ENCODE peak calls at places on chromosomes 7 and 10, in seven cellular contexts. V, B, H, G, E, C and W are unnamed samples.
A peak's percentile ranks its signal among the peaks of the same experiment; 100 is the strongest.

GRCh38 chr7:122225874-122226273 is 78.7 kb downstream of the FEZF1 start:
- DNase-seq in G (no peak), H (no peak), C (no peak), B (no peak), E (no peak), V (no peak), W (no peak)

GRCh38 chr10:5888843-5889623 is 660 bp downstream of the ANKRD16 start:
- DNase-seq in B (peak; percentile 36), E (peak; percentile 36), G (peak; percentile 51), C (no peak), V (peak; percentile 35), H (peak; percentile 66), W (no peak)

GRCh38 chr7:55964261-55964801 is at the start of gene NIPSNAP2:
- DNase-seq in B (peak; percentile 77), V (peak; percentile 65), H (peak; percentile 63), E (peak; percentile 56), C (peak; percentile 35), G (peak; percentile 61), W (peak; percentile 20)

GRCh38 chr10:8255301-8255700 is 200.8 kb downstream of the GATA3 start:
- DNase-seq in H (no peak), V (no peak), C (no peak), B (no peak), G (no peak), E (no peak), W (no peak)

GRCh38 chr10:35341521-35341920 is 5.2 kb downstream of the CCNY start:
- DNase-seq in B (peak; percentile 25), V (no peak), E (no peak), G (no peak), C (no peak), H (no peak), W (no peak)

GRCh38 chr7:77894574-77895091 is 96.1 kb downstream of the PHTF2 start:
- DNase-seq in B (no peak), V (no peak), E (no peak), G (no peak), H (no peak), C (no peak), W (no peak)

GRCh38 chr10:47025253-47025539 is 114.0 kb downstream of the PTPN20 start:
- DNase-seq in G (no peak), E (no peak), C (no peak), B (no peak), V (no peak), H (peak; percentile 29), W (no peak)

GRCh38 chr10:132705173-132705572 is 80.8 kb downstream of the NKX6-2 start:
- DNase-seq in V (no peak), E (no peak), C (no peak), B (no peak), H (peak; percentile 21), G (no peak), W (no peak)

GRCh38 chr10:124530215-124530665 is 68.6 kb downstream of the LHPP start:
- DNase-seq in B (peak; percentile 84), V (peak; percentile 84), H (peak; percentile 84), G (peak; percentile 91), E (peak; percentile 85), C (peak; percentile 42), W (peak; percentile 66)

GRCh38 chr7:94289071-94289470 is 105.6 kb upstream of the COL1A2 start:
- DNase-seq in C (peak; percentile 80), H (peak; percentile 78), E (no peak), V (peak; percentile 74), G (peak; percentile 48), B (no peak), W (peak; percentile 87)

GRCh38 chr7:68107968-68108367 is 1111.3 kb downstream of the TYW1 start:
- DNase-seq in B (no peak), V (no peak), H (no peak), E (no peak), C (no peak), G (no peak), W (no peak)

GRCh38 chr7:105014725-105015630 is 973 bp downstream of the KMT2E start:
- DNase-seq in H (no peak), G (peak; percentile 78), V (peak; percentile 41), E (peak; percentile 58), B (peak; percentile 59), C (no peak), W (no peak)

GRCh38 chr7:97819161-97819560 is 53.0 kb downstream of the ASNS start:
- DNase-seq in G (no peak), V (no peak), E (no peak), B (no peak), C (peak; percentile 28), H (no peak), W (no peak)

GRCh38 chr7:16753932-16754571 is 497 bp downstream of the TSPAN13 start:
- DNase-seq in C (peak; percentile 39), V (peak; percentile 61), B (no peak), E (no peak), H (peak; percentile 68), G (peak; percentile 50), W (peak; percentile 20)

GRCh38 chr10:27258838-27259532 is 18.4 kb upstream of the ACBD5 start:
- DNase-seq in B (peak; percentile 23), C (peak; percentile 22), H (no peak), E (no peak), V (no peak), G (peak; percentile 27), W (no peak)

GRCh38 chr10:133258818-133259602 is 17.7 kb downstream of the ADAM8 start:
- DNase-seq in E (peak; percentile 82), H (no peak), C (no peak), G (peak; percentile 70), B (peak; percentile 76), V (peak; percentile 45), W (peak; percentile 97)

GRCh38 chr10:88831709-88832108 is 19.9 kb downstream of the ANKRD22 start:
- DNase-seq in H (no peak), C (no peak), E (peak; percentile 47), B (peak; percentile 58), V (no peak), G (no peak), W (no peak)

GRCh38 chr7:69814421-69814962 is 216.2 kb downstream of the AUTS2 start:
- DNase-seq in E (no peak), H (no peak), B (no peak), G (no peak), V (no peak), C (peak; percentile 33), W (no peak)

GRCh38 chr7:99422091-99422624 is 13.4 kb downstream of the BUD31 start:
- DNase-seq in G (no peak), H (no peak), B (no peak), C (no peak), V (no peak), E (no peak), W (no peak)

GRCh38 chr10:73655990-73656298 is at the start of gene SYNPO2L:
- DNase-seq in V (no peak), B (no peak), E (no peak), H (no peak), G (no peak), C (no peak), W (no peak)

GRCh38 chr7:34939175-34939574 is 98.1 kb downstream of the DPY19L1 start:
- DNase-seq in C (no peak), E (no peak), H (no peak), B (no peak), V (no peak), G (no peak), W (peak; percentile 91)

GRCh38 chr10:1747590-1748157 is 10.3 kb upstream of the ADARB2 start:
- DNase-seq in B (no peak), H (no peak), G (no peak), V (no peak), E (no peak), C (no peak), W (no peak)

GRCh38 chr10:33376976-33377657 is 42.6 kb upstream of the NRP1 start:
- DNase-seq in G (no peak), H (no peak), E (no peak), B (no peak), C (no peak), V (no peak), W (peak; percentile 21)

GRCh38 chr10:116715839-116716377 is 26.5 kb downstream of the HSPA12A start:
- DNase-seq in B (no peak), G (no peak), E (no peak), H (no peak), V (no peak), C (no peak), W (no peak)

GRCh38 chr7:22782616-22783232 is 39.9 kb downstream of the TOMM7 start:
- DNase-seq in G (peak; percentile 72), E (peak; percentile 72), H (peak; percentile 64), B (peak; percentile 60), C (peak; percentile 75), V (peak; percentile 73), W (peak; percentile 61)

GRCh38 chr10:124088944-124089343 is 4.5 kb downstream of the CHST15 start:
- DNase-seq in B (no peak), H (no peak), V (no peak), E (no peak), G (no peak), C (no peak), W (no peak)

GRCh38 chr10:76080991-76081390 is 649.6 kb downstream of the LRMDA start:
- DNase-seq in B (no peak), H (no peak), E (no peak), G (no peak), V (no peak), C (no peak), W (peak; percentile 29)

DNA sequence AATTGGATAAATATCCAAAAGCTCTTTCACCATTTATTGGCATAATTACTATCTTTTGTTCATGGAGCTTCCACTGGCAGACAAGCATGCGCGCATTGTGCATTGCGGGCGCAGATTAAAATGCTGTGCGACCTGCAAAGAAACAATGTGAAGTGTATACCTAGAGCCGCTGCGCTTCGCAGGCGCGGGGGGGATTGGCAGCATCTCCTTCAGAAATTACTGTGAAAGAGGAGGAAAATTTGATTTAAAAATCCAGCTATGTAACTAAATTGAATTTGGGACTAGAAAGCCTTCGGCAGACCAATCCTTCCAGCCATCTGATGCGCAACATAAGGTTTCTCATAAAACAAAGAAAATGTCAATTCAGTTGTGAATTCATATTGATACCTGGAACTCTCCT is 10.3 kb upstream of the NPM3 start:
- DNase-seq in B (no peak), G (no peak), C (no peak), V (no peak), H (no peak), E (no peak), W (no peak)
- H3K36me3 ChIP-seq in B (peaks cover 60% of the 10 kb centered on the region), G (no peaks in the 10 kb centered on the region), C (peaks cover 84% of the 10 kb centered on the region), V (peaks cover 44% of the 10 kb centered on the region), H (no peaks in the 10 kb centered on the region), E (peaks cover 58% of the 10 kb centered on the region), W (peaks cover 93% of the 10 kb centered on the region)

DNA sequence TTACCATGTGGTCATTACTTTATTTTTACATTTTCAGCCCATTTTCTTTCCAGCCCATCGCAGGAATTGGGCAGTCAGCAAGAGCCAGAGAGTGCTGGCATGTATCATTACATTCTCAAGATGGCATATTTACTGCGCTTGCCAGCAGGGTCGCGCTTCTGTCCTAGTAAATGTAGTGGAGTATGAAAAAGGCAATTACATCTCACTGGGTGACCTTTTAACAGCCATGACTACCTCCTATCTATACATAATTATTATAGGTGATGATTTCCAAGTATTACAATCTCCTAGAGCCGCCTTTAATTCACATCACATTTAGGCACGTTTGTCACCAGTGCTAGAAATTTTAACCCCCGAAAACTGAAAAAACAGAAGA is 433.7 kb upstream of the MGMT start:
- DNase-seq in G (no peak), B (no peak), V (no peak), E (no peak), H (no peak), C (no peak), W (no peak)
- H3K27me3 ChIP-seq in G (peaks cover 82% of the 10 kb centered on the region), B (no peaks in the 10 kb centered on the region), V (no peaks in the 10 kb centered on the region), E (no peaks in the 10 kb centered on the region), H (peaks cover 2% of the 10 kb centered on the region), C (no peaks in the 10 kb centered on the region), W (peaks cover 4% of the 10 kb centered on the region)

GRCh38 chr7:135647755-135648154 is 14.6 kb upstream of the STMP1 start:
- DNase-seq in V (no peak), G (no peak), B (no peak), E (no peak), H (no peak), C (no peak), W (no peak)
- H3K36me3 ChIP-seq in V (peaks cover 9% of the 10 kb centered on the region), G (no peaks in the 10 kb centered on the region), B (peaks cover 35% of the 10 kb centered on the region), E (peaks cover 15% of the 10 kb centered on the region), H (peaks cover 6% of the 10 kb centered on the region), C (peaks cover 51% of the 10 kb centered on the region), W (peaks cover 20% of the 10 kb centered on the region)

GRCh38 chr7:20744913-20745587 is 41.6 kb downstream of the SP8 start:
- DNase-seq in H (peak; percentile 53), G (no peak), C (no peak), B (no peak), E (no peak), V (no peak), W (no peak)
- H3K27me3 ChIP-seq in H (no peaks in the 10 kb centered on the region), G (no peaks in the 10 kb centered on the region), C (no peaks in the 10 kb centered on the region), B (no peaks in the 10 kb centered on the region), E (no peaks in the 10 kb centered on the region), V (no peaks in the 10 kb centered on the region), W (no peaks in the 10 kb centered on the region)